ENCODE peak calls at places on chromosomes 4 and X, in five cellular contexts. A is activated naive CD4-positive, alpha-beta T cell treated with anti-CD3 and anti-CD28 coated beads, Interleukin-2, amount 50 U/mL, for 16 hours; I is amygdala; F is caudate nucleus; G is RWPE1. Y is an unnamed sample.

GRCh38 chrX:47247206-47247998 is 14.6 kb downstream of the USP11 start:
- DNase-seq in A (no peak), I (no peak), F (no peak), G (no peak), Y (no peak)

GRCh38 chr4:6762244-6762615 is 20.3 kb upstream of the KIAA0232 start:
- DNase-seq in A (no peak), I (no peak), F (no peak), G (no peak), Y (no peak)

GRCh38 chrX:155056877-155057792 is 13.8 kb downstream of the CMC4 start:
- DNase-seq in A (peak; percentile 37), I (peak; percentile 23), F (peak; percentile 30), G (peak; percentile 43), Y (peak; percentile 15)

GRCh38 chr4:156635046-156635445 is 336.6 kb downstream of the PDGFC start:
- DNase-seq in A (no peak), I (no peak), F (no peak), G (no peak), Y (no peak)

GRCh38 chrX:103073442-103073841 is 9.5 kb upstream of the BEX1 start:
- DNase-seq in A (no peak), I (no peak), F (no peak), G (no peak), Y (no peak)

GRCh38 chrX:103537871-103538387 is 18.6 kb upstream of the RAB40A start:
- DNase-seq in A (no peak), I (no peak), F (no peak), G (no peak), Y (no peak)

GRCh38 chr4:20418865-20419451 is 167.3 kb downstream of the SLIT2 start:
- DNase-seq in A (no peak), I (peak; percentile 55), F (no peak), G (peak; percentile 31), Y (peak; percentile 55)

GRCh38 chr4:152935138-152935537 is 985 bp upstream of the FHDC1 start:
- DNase-seq in A (no peak), I (no peak), F (no peak), G (no peak), Y (no peak)

GRCh38 chrX:7272301-7272700 is 124.3 kb upstream of the PUDP start:
- DNase-seq in A (no peak), I (no peak), F (no peak), G (no peak), Y (no peak)

GRCh38 chr4:159178147-159178541 is 75.3 kb downstream of the RAPGEF2 start:
- DNase-seq in A (no peak), I (no peak), F (no peak), G (no peak), Y (no peak)

GRCh38 chr4:1244081-1244977 is 4.6 kb downstream of the CTBP1 start:
- DNase-seq in A (no peak), I (no peak), F (no peak), G (no peak), Y (peak; percentile 3)

GRCh38 chrX:135497736-135498135 is 22.7 kb upstream of the INTS6L start:
- DNase-seq in A (no peak), I (no peak), F (no peak), G (no peak), Y (no peak)

GRCh38 chrX:100911731-100912130 is 17.0 kb downstream of the XKRX start:
- DNase-seq in A (no peak), I (no peak), F (no peak), G (peak; percentile 34), Y (no peak)

GRCh38 chr4:173272987-173273386 is 61.2 kb downstream of the HMGB2 start:
- DNase-seq in A (no peak), I (no peak), F (no peak), G (peak; percentile 13), Y (no peak)

GRCh38 chr4:109721033-109721432 is 8.8 kb downstream of the PLA2G12A start:
- DNase-seq in A (no peak), I (no peak), F (no peak), G (peak; percentile 50), Y (no peak)

GRCh38 chrX:153245288-153245731 is 66.2 kb downstream of the MAGEA1 start:
- DNase-seq in A (no peak), I (no peak), F (no peak), G (peak; percentile 22), Y (no peak)

GRCh38 chr4:59655996-59656395 is 1544.1 kb upstream of the ADGRL3 start:
- DNase-seq in A (no peak), I (no peak), F (no peak), G (no peak), Y (peak; percentile 99)

GRCh38 chrX:30141966-30142365 is 73.4 kb upstream of the MAGEB2 start:
- DNase-seq in A (no peak), I (no peak), F (no peak), G (peak; percentile 1), Y (peak; percentile 56)

GRCh38 chr4:122765702-122766352 is 33.3 kb downstream of the BBS12 start:
- DNase-seq in A (no peak), I (no peak), F (no peak), G (no peak), Y (no peak)

GRCh38 chr4:72666910-72667309 is 97.9 kb upstream of the ADAMTS3 start:
- DNase-seq in A (no peak), I (no peak), F (no peak), G (no peak), Y (no peak)

GRCh38 chr4:79395883-79396282 is 12.1 kb downstream of the GK2 start:
- DNase-seq in A (no peak), I (no peak), F (no peak), G (no peak), Y (no peak)

GRCh38 chr4:113398441-113399143 is 349.1 kb downstream of the ANK2 start:
- DNase-seq in A (no peak), I (no peak), F (no peak), G (peak; percentile 17), Y (no peak)

GRCh38 chr4:105785792-105786191 is 77.2 kb downstream of the GSTCD start:
- DNase-seq in A (no peak), I (no peak), F (no peak), G (no peak), Y (no peak)

GRCh38 chrX:103376979-103377324 is 614 bp downstream of the BEX3 start:
- DNase-seq in A (peak; percentile 10), I (no peak), F (peak; percentile 8), G (no peak), Y (peak; percentile 46)